ENCODE peak calls at places on chromosomes 4 and X, in six cellular contexts. A, I, Z, K, B and T are unnamed samples.

GRCh38 chr4:57249083-57249482 is 138.9 kb upstream of the IGFBP7 start:
- DNase-seq in B (no peak), K (no peak), A (no peak), I (no peak), Z (no peak), T (no peak)

GRCh38 chr4:61841710-61842109 is 641.6 kb downstream of the ADGRL3 start:
- DNase-seq in Z (no peak), I (no peak), A (no peak), B (no peak), K (no peak), T (no peak)

GRCh38 chr4:3074846-3075651 is 568 bp downstream of the HTT start:
- DNase-seq in I (peak; percentile 74), K (peak; percentile 85), Z (peak; percentile 31), A (peak; percentile 65), B (no peak), T (peak; percentile 74)

GRCh38 chr4:157079441-157079840 is 3.5 kb downstream of the GLRB start:
- DNase-seq in I (peak; percentile 15), Z (no peak), B (no peak), K (no peak), A (no peak), T (no peak)

GRCh38 chr4:4430492-4431195 is 43.7 kb downstream of the NSG1 start:
- DNase-seq in Z (no peak), B (no peak), K (peak; percentile 65), A (peak; percentile 59), I (peak; percentile 77), T (peak; percentile 17)

GRCh38 chr4:24730256-24731001 is 64.9 kb upstream of the SOD3 start:
- DNase-seq in B (no peak), A (no peak), K (no peak), Z (no peak), I (no peak), T (no peak)

GRCh38 chr4:84529169-84529751 is 30.2 kb upstream of the NKX6-1 start:
- DNase-seq in I (peak; percentile 11), A (peak; percentile 16), B (no peak), Z (no peak), K (peak; percentile 36), T (no peak)

GRCh38 chr4:105140684-105141490 is 5.8 kb upstream of the TET2 start:
- DNase-seq in Z (no peak), K (peak; percentile 66), I (peak; percentile 55), B (no peak), A (peak; percentile 54), T (no peak)

GRCh38 chr4:102815981-102816380 is 11.4 kb downstream of the UBE2D3 start:
- DNase-seq in A (peak; percentile 66), K (no peak), Z (no peak), B (no peak), I (no peak), T (no peak)

GRCh38 chr4:163493643-163494359 is 689 bp upstream of the TMA16 start:
- DNase-seq in I (no peak), K (peak; percentile 41), Z (no peak), B (no peak), A (no peak), T (no peak)

GRCh38 chr4:14701389-14701788 is 300.9 kb upstream of the CPEB2 start:
- DNase-seq in Z (no peak), B (no peak), A (no peak), I (no peak), K (no peak), T (no peak)

GRCh38 chr4:123291329-123291728 is 105.3 kb upstream of the SPRY1 start:
- DNase-seq in Z (no peak), K (no peak), B (no peak), A (no peak), I (no peak), T (no peak)

GRCh38 chr4:36402008-36402758 is 120.8 kb downstream of the DTHD1 start:
- DNase-seq in Z (no peak), B (no peak), K (no peak), A (no peak), I (no peak), T (no peak)

GRCh38 chrX:72057844-72058243 is 73.9 kb downstream of the RTL5 start:
- DNase-seq in B (no peak), I (no peak), Z (no peak), A (no peak), K (no peak), T (peak; percentile 30)

GRCh38 chr4:83212041-83212851 is 72.4 kb downstream of the COQ2 start:
- DNase-seq in B (peak; percentile 90), Z (no peak), I (no peak), A (no peak), K (no peak), T (no peak)

GRCh38 chr4:92994727-92995126 is 691.0 kb downstream of the GRID2 start:
- DNase-seq in I (no peak), A (no peak), K (no peak), Z (no peak), B (no peak), T (no peak)

GRCh38 chrX:102765794-102766193 is 45.3 kb downstream of the GPRASP3 start:
- DNase-seq in A (no peak), Z (no peak), I (no peak), B (no peak), K (no peak), T (no peak)

GRCh38 chr4:154622598-154622997 is 10.1 kb upstream of the FGG start:
- DNase-seq in K (peak; percentile 62), A (peak; percentile 66), I (peak; percentile 31), B (no peak), Z (no peak), T (no peak)

GRCh38 chr4:113060853-113061252 is 11.4 kb downstream of the ANK2 start:
- DNase-seq in I (no peak), Z (no peak), A (no peak), B (no peak), K (no peak), T (no peak)

GRCh38 chr4:8264106-8264505 is 5.4 kb upstream of the HTRA3 start:
- DNase-seq in A (no peak), Z (no peak), I (no peak), K (no peak), B (no peak), T (no peak)

GRCh38 chrX:39888730-39889129 is 209.0 kb downstream of the BCOR start:
- DNase-seq in I (no peak), A (no peak), Z (no peak), K (no peak), B (no peak), T (no peak)

GRCh38 chrX:103464774-103465117 is 54.5 kb downstream of the RAB40A start:
- DNase-seq in Z (peak; percentile 36), B (peak; percentile 43), A (peak; percentile 44), I (peak; percentile 38), K (peak; percentile 78), T (peak; percentile 56)

GRCh38 chrX:136146614-136147319 is 566 bp upstream of the FHL1 start:
- DNase-seq in I (no peak), B (no peak), A (no peak), Z (no peak), K (no peak), T (no peak)

GRCh38 chrX:78522601-78523000 is 136.5 kb downstream of the RTL3 start:
- DNase-seq in B (no peak), Z (no peak), I (no peak), A (no peak), K (no peak), T (no peak)

GRCh38 chrX:32448320-32448719 is 763.0 kb downstream of the DMD start:
- DNase-seq in I (no peak), B (peak; percentile 74), K (no peak), A (peak; percentile 0), Z (no peak), T (peak; percentile 18)

GRCh38 chr4:132275583-132276121 is 873.4 kb upstream of the PCDH10 start:
- DNase-seq in Z (no peak), A (no peak), K (no peak), I (no peak), B (no peak), T (no peak)

DNA sequence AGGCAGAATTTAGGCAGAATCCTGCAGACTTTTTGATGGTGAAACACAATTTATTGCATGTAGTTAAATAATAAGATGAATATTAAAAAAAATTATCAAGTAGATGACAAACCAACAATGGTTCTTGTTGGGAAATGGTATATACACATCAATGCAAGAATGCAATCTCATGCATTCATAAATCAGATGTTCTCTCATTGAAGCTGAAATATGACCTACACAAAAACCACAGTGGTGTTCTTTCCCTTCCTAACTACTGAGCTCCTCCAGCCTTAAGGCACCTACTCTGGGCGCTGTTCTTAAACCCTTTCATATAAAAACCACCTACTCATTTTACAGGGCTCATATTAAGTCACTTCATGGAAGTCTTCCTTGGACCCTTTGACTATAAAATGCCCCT is 64.1 kb downstream of the ANTXR2 start:
- DNase-seq in A (no peak), K (no peak), I (no peak), Z (no peak), B (no peak), T (no peak)
- TF ChIP-seq GABPA in A (no peak), K (no peak), I (no peak), Z (no peak), B (no peak), T (no peak)

GRCh38 chr4:70893790-70894189 is 8.4 kb upstream of the MOB1B start:
- DNase-seq in Z (no peak), B (no peak), A (no peak), I (no peak), K (no peak), T (no peak)

GRCh38 chr4:70892086-70892769 is 9.9 kb upstream of the MOB1B start:
- DNase-seq in K (peak; percentile 42), A (no peak), Z (no peak), B (no peak), I (no peak), T (peak; percentile 58)

GRCh38 chr4:70895846-70896435 is 6.2 kb upstream of the MOB1B start:
- DNase-seq in I (no peak), K (no peak), B (no peak), Z (no peak), A (no peak), T (no peak)

GRCh38 chr4:70895405-70895804 is 6.8 kb upstream of the MOB1B start:
- DNase-seq in B (no peak), A (peak; percentile 26), K (no peak), I (no peak), Z (no peak), T (no peak)
- TF ChIP-seq GABPA in B (no peak), A (no peak), K (no peak), I (no peak), Z (no peak), T (no peak)

GRCh38 chr4:121873604-121874003 is 3.3 kb upstream of the BBS7 start:
- DNase-seq in Z (no peak), A (no peak), K (peak; percentile 51), B (peak; percentile 17), I (no peak), T (no peak)
- TF ChIP-seq GABPA in Z (no peak), A (no peak), K (no peak), B (no peak), I (no peak), T (no peak)

GRCh38 chrX:47273011-47273730 is 40.4 kb downstream of the USP11 start:
- DNase-seq in Z (no peak), K (no peak), A (no peak), I (no peak), B (no peak), T (no peak)

GRCh38 chrX:47283015-47283771 is 50.4 kb downstream of the USP11 start:
- DNase-seq in Z (no peak), B (no peak), K (peak; percentile 31), I (peak; percentile 38), A (peak; percentile 6), T (no peak)

DNA sequence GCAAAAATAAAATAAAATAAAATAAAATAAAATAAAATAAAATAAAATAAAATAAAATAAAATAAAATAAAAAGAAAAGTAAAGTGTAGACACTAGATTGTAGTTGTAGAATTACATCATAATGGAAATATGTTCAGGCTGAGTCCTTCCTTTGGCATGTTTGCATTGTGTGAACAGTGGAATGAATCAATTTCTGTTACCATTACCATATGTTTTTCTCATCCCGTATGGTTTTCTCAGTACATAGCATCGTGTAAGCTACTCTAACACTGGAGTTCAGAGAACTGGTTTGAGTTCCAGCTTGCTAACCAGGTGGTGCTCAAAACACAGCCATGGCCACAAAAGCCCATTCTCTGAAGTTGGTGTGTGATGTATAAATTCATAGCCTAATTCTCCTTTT is 45.9 kb downstream of the USP11 start:
- DNase-seq in I (no peak), Z (no peak), A (peak; percentile 34), K (no peak), B (no peak), T (no peak)
- TF ChIP-seq GABPA in I (no peak), Z (no peak), A (no peak), K (no peak), B (no peak), T (no peak)